ENCODE peak calls at places on chromosomes 3 and 15, in ten cellular contexts. C, Z, V, L, M, R, Y, B, U and D are unnamed samples.

GRCh38 chr15:80242132-80242769 is 9.8 kb downstream of the CTXND1 start:
- DNase-seq in M (no peak), Y (no peak), L (peak; percentile 18), C (peak; percentile 3), B (peak; percentile 50), U (peak; percentile 88), R (no peak), V (no peak), Z (peak; percentile 58), D (no peak)

GRCh38 chr3:156483961-156484787 is 70.7 kb downstream of the SSR3 start:
- DNase-seq in R (no peak), L (peak; percentile 69), U (no peak), Z (peak; percentile 75), Y (no peak), B (no peak), M (no peak), V (no peak), C (peak; percentile 70), D (peak; percentile 58)

GRCh38 chr3:171184372-171184771 is 157.9 kb upstream of the SLC2A2 start:
- DNase-seq in C (no peak), M (no peak), R (no peak), V (no peak), Y (no peak), B (no peak), L (no peak), U (no peak), Z (no peak), D (no peak)

GRCh38 chr3:30302027-30302426 is 304.4 kb upstream of the TGFBR2 start:
- DNase-seq in U (no peak), B (no peak), R (peak; percentile 55), Y (peak; percentile 29), Z (no peak), C (peak; percentile 88), L (no peak), M (no peak), V (no peak), D (no peak)

GRCh38 chr15:59244337-59244736 is 37.7 kb downstream of the LDHAL6B start:
- DNase-seq in B (no peak), Y (no peak), M (no peak), C (no peak), V (no peak), U (no peak), R (no peak), Z (no peak), L (no peak), D (no peak)

GRCh38 chr3:4797201-4797600 is 182.0 kb upstream of the BHLHE40 start:
- DNase-seq in U (no peak), R (no peak), B (no peak), Z (no peak), M (no peak), C (no peak), Y (no peak), L (peak; percentile 2), V (no peak), D (no peak)

GRCh38 chr3:183555541-183556081 is at the start of gene KLHL6:
- DNase-seq in C (no peak), M (peak; percentile 65), R (no peak), U (no peak), L (no peak), V (peak; percentile 78), Y (no peak), B (no peak), Z (peak; percentile 15), D (no peak)

GRCh38 chr3:163315786-163316185 is 1762.5 kb downstream of the SI start:
- DNase-seq in C (no peak), U (no peak), B (no peak), R (no peak), V (no peak), Z (no peak), L (no peak), M (no peak), Y (no peak), D (no peak)

GRCh38 chr3:33865133-33865532 is 66.7 kb downstream of the PDCD6IP start:
- DNase-seq in Z (no peak), V (no peak), L (no peak), M (no peak), B (no peak), C (no peak), U (no peak), R (no peak), Y (no peak), D (no peak)

GRCh38 chr3:11136871-11137626 is 17.2 kb upstream of the HRH1 start:
- DNase-seq in Y (peak; percentile 100), M (peak; percentile 88), C (peak; percentile 100), R (peak; percentile 100), B (no peak), Z (peak; percentile 99), L (peak; percentile 100), V (peak; percentile 87), U (peak; percentile 55), D (peak; percentile 99)

GRCh38 chr3:43046583-43046982 is 59.3 kb downstream of the POMGNT2 start:
- DNase-seq in B (no peak), V (no peak), Y (no peak), L (no peak), R (no peak), Z (no peak), M (no peak), U (no peak), C (no peak), D (no peak)

GRCh38 chr3:12679468-12679867 is 15.6 kb upstream of the RAF1 start:
- DNase-seq in Y (peak; percentile 76), L (peak; percentile 72), C (peak; percentile 86), R (peak; percentile 62), V (no peak), Z (peak; percentile 40), U (no peak), M (no peak), B (no peak), D (no peak)

GRCh38 chr3:177345049-177345972 is 148.0 kb upstream of the TBL1XR1 start:
- DNase-seq in B (peak; percentile 58), V (peak; percentile 94), U (peak; percentile 62), C (peak; percentile 92), Z (peak; percentile 97), L (peak; percentile 92), Y (peak; percentile 83), R (peak; percentile 89), M (peak; percentile 94), D (peak; percentile 93)

GRCh38 chr3:58626841-58627579 is 39.6 kb downstream of the FAM3D start:
- DNase-seq in U (no peak), C (no peak), V (peak; percentile 75), Z (no peak), M (no peak), Y (no peak), B (peak; percentile 88), L (no peak), R (no peak), D (no peak)

GRCh38 chr3:71583569-71584215 is at the start of gene FOXP1:
- DNase-seq in V (peak; percentile 92), U (peak; percentile 90), L (peak; percentile 66), M (peak; percentile 85), Y (no peak), C (peak; percentile 67), R (no peak), B (peak; percentile 39), Z (peak; percentile 78), D (no peak)

GRCh38 chr15:94397377-94397776 is 166.0 kb downstream of the MCTP2 start:
- DNase-seq in L (no peak), Z (peak; percentile 12), R (no peak), Y (no peak), B (no peak), V (no peak), C (no peak), U (no peak), M (no peak), D (no peak)
- H3K4me3 ChIP-seq in L (no peak overlapping the region), Z (no peak overlapping the region), R (no peak overlapping the region), Y (no peak overlapping the region), B (no peak overlapping the region), V (no peak overlapping the region), C (no peak overlapping the region), U (no peak overlapping the region), M (no peak overlapping the region), D (no peak overlapping the region)

GRCh38 chr15:69415381-69415780 is 1.2 kb downstream of the KIF23 start:
- DNase-seq in L (peak; percentile 43), V (no peak), B (no peak), C (no peak), M (no peak), U (no peak), Y (no peak), R (no peak), Z (peak; percentile 36), D (no peak)
- H3K4me3 ChIP-seq in L (peak overlapping the region; percentile 76), V (no peak overlapping the region), B (peak overlapping the region; percentile 95), C (peak overlapping the region; percentile 87), M (no peak overlapping the region), U (peak overlapping the region; percentile 62), Y (peak overlapping the region; percentile 98), R (peak overlapping the region; percentile 92), Z (peak overlapping the region; percentile 98), D (peak overlapping the region; percentile 85)

GRCh38 chr15:41238100-41238499 is 7.0 kb downstream of the CHP1 start:
- DNase-seq in Y (no peak), C (no peak), U (no peak), R (no peak), B (no peak), M (no peak), Z (no peak), L (no peak), V (no peak), D (no peak)

GRCh38 chr15:41235929-41236328 is 4.9 kb downstream of the CHP1 start:
- DNase-seq in V (no peak), B (no peak), M (no peak), Y (no peak), L (no peak), U (no peak), Z (no peak), C (no peak), R (no peak), D (no peak)

GRCh38 chr15:41241251-41241964 is 10.3 kb downstream of the CHP1 start:
- DNase-seq in B (no peak), C (no peak), R (no peak), Y (no peak), Z (peak; percentile 44), V (no peak), M (no peak), L (no peak), U (no peak), D (no peak)
- H3K4me3 ChIP-seq in B (no peak overlapping the region), C (no peak overlapping the region), R (no peak overlapping the region), Y (no peak overlapping the region), Z (no peak overlapping the region), V (no peak overlapping the region), M (no peak overlapping the region), L (no peak overlapping the region), U (no peak overlapping the region), D (no peak overlapping the region)

DNA sequence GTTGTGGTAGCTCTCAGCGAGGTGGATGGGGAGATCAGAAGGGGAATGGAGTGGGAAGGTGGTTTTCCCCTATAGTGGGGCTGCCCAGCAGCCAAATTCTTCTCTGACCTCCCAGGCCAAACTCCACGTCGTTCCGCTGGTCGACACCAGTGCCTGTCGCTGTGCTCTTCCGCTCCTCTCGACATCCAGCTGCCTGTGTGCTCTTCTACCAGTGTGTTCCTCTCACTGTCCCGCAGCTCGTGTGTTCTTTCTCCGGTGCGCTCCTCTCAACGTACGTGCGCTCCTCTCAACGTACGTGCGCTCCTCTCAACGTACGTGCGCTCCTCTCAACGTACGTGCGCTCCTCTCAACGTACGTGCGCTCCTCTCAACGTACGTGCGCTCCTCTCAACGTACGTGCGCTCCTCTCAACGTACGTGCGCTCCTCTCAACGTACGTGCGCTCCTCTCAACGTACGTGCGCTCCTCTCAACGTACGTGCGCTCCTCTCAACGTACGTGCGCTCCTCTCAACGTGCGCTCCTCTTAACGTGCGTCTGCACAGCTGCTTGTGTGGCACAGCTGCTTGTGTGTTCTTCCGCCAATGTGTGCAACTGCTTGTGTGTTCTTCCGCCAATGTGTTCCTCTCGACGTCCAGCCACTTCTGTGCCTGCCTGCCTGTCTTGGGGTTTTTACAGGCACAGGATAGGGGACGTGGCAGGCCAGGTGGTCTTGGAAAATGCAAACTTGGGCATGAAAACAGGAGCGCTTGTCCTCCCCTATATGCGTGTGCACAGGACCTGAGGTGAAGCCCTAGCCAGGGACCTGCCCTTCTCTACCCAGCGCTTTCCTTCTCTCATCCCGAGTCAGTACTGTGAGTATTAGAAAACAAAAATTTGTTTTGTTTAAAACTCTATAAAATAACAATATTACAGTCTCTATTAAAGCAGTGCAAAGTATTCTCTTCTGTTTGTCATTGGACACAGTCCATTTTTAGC is 991.1 kb downstream of the GBE1 start:
- DNase-seq in Y (no peak), R (no peak), B (no peak), C (no peak), Z (peak; percentile 28), U (peak; percentile 55), M (no peak), L (peak; percentile 42), V (no peak), D (no peak)
- H3K4me3 ChIP-seq in Y (no peak overlapping the region), R (no peak overlapping the region), B (no peak overlapping the region), C (no peak overlapping the region), Z (peak overlapping the region; percentile 15), U (peak overlapping the region; percentile 46), M (no peak overlapping the region), L (peak overlapping the region; percentile 37), V (no peak overlapping the region), D (no peak overlapping the region)